ENCODE peak calls at places on chromosome 9, in five cellular contexts. One of them, this sample, is unnamed.

GRCh38 chr9:81132318-81132717 is 557.0 kb downstream of the TLE1 start:
- DNase-seq in HCT116: no peak
- DNase-seq in GM12878: no peak
- DNase-seq in K562: no peak
- DNase-seq in H1: no peak
- DNase-seq in this sample: no peak

GRCh38 chr9:116232425-116233159 is 79.0 kb downstream of the PAPPA start:
- DNase-seq in H1: no peak
- DNase-seq in HCT116: no peak
- DNase-seq in GM12878: no peak
- DNase-seq in K562: no peak
- DNase-seq in this sample: no peak

GRCh38 chr9:117344892-117345660 is 69.8 kb downstream of the ASTN2 start:
- DNase-seq in H1: no peak
- DNase-seq in K562: no peak
- DNase-seq in GM12878: no peak
- DNase-seq in HCT116: no peak
- DNase-seq in this sample: no peak

GRCh38 chr9:96350866-96351265 is 32.6 kb downstream of the SLC35D2 start:
- DNase-seq in K562: no peak
- DNase-seq in H1: no peak
- DNase-seq in HCT116: no peak
- DNase-seq in GM12878: no peak
- DNase-seq in this sample: peak; percentile 65

GRCh38 chr9:94545940-94546339 is 8.9 kb upstream of the PCAT7 start:
- DNase-seq in HCT116: no peak
- DNase-seq in H1: no peak
- DNase-seq in GM12878: no peak
- DNase-seq in K562: no peak
- DNase-seq in this sample: no peak

GRCh38 chr9:2116073-2116472 is 100.9 kb downstream of the SMARCA2 start:
- DNase-seq in GM12878: no peak
- DNase-seq in H1: no peak
- DNase-seq in K562: peak; percentile 7
- DNase-seq in HCT116: peak; percentile 12
- DNase-seq in this sample: peak; percentile 7

GRCh38 chr9:78668148-78668825 is 371.4 kb downstream of the PSAT1 start:
- DNase-seq in K562: no peak
- DNase-seq in GM12878: no peak
- DNase-seq in HCT116: peak; percentile 34
- DNase-seq in H1: no peak
- DNase-seq in this sample: no peak

GRCh38 chr9:131405429-131405828 is 11.5 kb downstream of the PRRC2B start:
- DNase-seq in HCT116: no peak
- DNase-seq in K562: peak; percentile 30
- DNase-seq in H1: peak; percentile 72
- DNase-seq in GM12878: no peak
- DNase-seq in this sample: no peak

GRCh38 chr9:34717996-34718614 is 8.2 kb upstream of the CCL21 start:
- DNase-seq in HCT116: no peak
- DNase-seq in GM12878: no peak
- DNase-seq in H1: no peak
- DNase-seq in K562: no peak
- DNase-seq in this sample: no peak

GRCh38 chr9:17905356-17906203 is 326.7 kb downstream of the SH3GL2 start:
- DNase-seq in K562: no peak
- DNase-seq in H1: no peak
- DNase-seq in GM12878: no peak
- DNase-seq in HCT116: no peak
- DNase-seq in this sample: no peak

GRCh38 chr9:131724678-131725077 is 15.2 kb downstream of the RAPGEF1 start:
- DNase-seq in HCT116: no peak
- DNase-seq in GM12878: no peak
- DNase-seq in H1: no peak
- DNase-seq in K562: no peak
- DNase-seq in this sample: no peak

GRCh38 chr9:131559416-131560000 is 14.2 kb downstream of the PRRT1B start:
- DNase-seq in H1: no peak
- DNase-seq in K562: no peak
- DNase-seq in GM12878: no peak
- DNase-seq in HCT116: no peak
- DNase-seq in this sample: no peak

GRCh38 chr9:95783426-95783975 is 92.0 kb upstream of the ERCC6L2 start:
- DNase-seq in HCT116: no peak
- DNase-seq in H1: no peak
- DNase-seq in GM12878: no peak
- DNase-seq in K562: no peak
- DNase-seq in this sample: peak; percentile 37

GRCh38 chr9:128495804-128496417 is 8.6 kb upstream of the GLE1 start:
- DNase-seq in GM12878: no peak
- DNase-seq in HCT116: peak; percentile 7
- DNase-seq in K562: no peak
- DNase-seq in H1: no peak
- DNase-seq in this sample: peak; percentile 70

GRCh38 chr9:19231126-19232035 is 888 bp downstream of the DENND4C start:
- DNase-seq in GM12878: no peak
- DNase-seq in K562: peak; percentile 7
- DNase-seq in H1: no peak
- DNase-seq in HCT116: no peak
- DNase-seq in this sample: no peak

GRCh38 chr9:76866689-76867088 is 39.2 kb downstream of the PRUNE2 start:
- DNase-seq in K562: no peak
- DNase-seq in HCT116: no peak
- DNase-seq in H1: no peak
- DNase-seq in GM12878: no peak
- DNase-seq in this sample: no peak

GRCh38 chr9:88322906-88323566 is 65.2 kb upstream of the SPIN1 start:
- DNase-seq in HCT116: no peak
- DNase-seq in H1: no peak
- DNase-seq in GM12878: no peak
- DNase-seq in K562: no peak
- DNase-seq in this sample: no peak

GRCh38 chr9:18855636-18856035 is 177.4 kb downstream of the SAXO1 start:
- DNase-seq in GM12878: no peak
- DNase-seq in HCT116: no peak
- DNase-seq in K562: no peak
- DNase-seq in H1: no peak
- DNase-seq in this sample: no peak

GRCh38 chr9:110748251-110748893 is 79.8 kb downstream of the MUSK start:
- DNase-seq in K562: no peak
- DNase-seq in HCT116: no peak
- DNase-seq in H1: no peak
- DNase-seq in GM12878: no peak
- DNase-seq in this sample: no peak

GRCh38 chr9:133649194-133649593 is 13.0 kb downstream of the DBH start:
- DNase-seq in GM12878: no peak
- DNase-seq in HCT116: no peak
- DNase-seq in H1: no peak
- DNase-seq in K562: no peak
- DNase-seq in this sample: no peak

GRCh38 chr9:92299116-92299515 is 5.6 kb upstream of the IARS1 start:
- DNase-seq in GM12878: peak; percentile 16
- DNase-seq in HCT116: no peak
- DNase-seq in K562: no peak
- DNase-seq in H1: no peak
- DNase-seq in this sample: no peak

GRCh38 chr9:127707766-127708165 is 978 bp downstream of the CFAP157 start:
- DNase-seq in HCT116: peak; percentile 43
- DNase-seq in K562: peak; percentile 34
- DNase-seq in H1: no peak
- DNase-seq in GM12878: no peak
- DNase-seq in this sample: peak; percentile 12

GRCh38 chr9:68552700-68553099 is 12.0 kb upstream of the TMEM252 start:
- DNase-seq in GM12878: no peak
- DNase-seq in HCT116: no peak
- DNase-seq in K562: no peak
- DNase-seq in H1: no peak
- DNase-seq in this sample: no peak

GRCh38 chr9:33852216-33852826 is 35.4 kb downstream of the UBE2R2 start:
- DNase-seq in HCT116: peak; percentile 43
- DNase-seq in K562: no peak
- DNase-seq in H1: peak; percentile 5
- DNase-seq in GM12878: no peak
- DNase-seq in this sample: peak; percentile 56

GRCh38 chr9:79222483-79222882 is 349.3 kb upstream of the TLE4 start:
- DNase-seq in GM12878: no peak
- DNase-seq in HCT116: no peak
- DNase-seq in H1: no peak
- DNase-seq in K562: no peak
- DNase-seq in this sample: no peak

GRCh38 chr9:111661802-111662491 is 542 bp downstream of the GNG10 start:
- DNase-seq in GM12878: no peak
- DNase-seq in HCT116: no peak
- DNase-seq in K562: peak; percentile 68
- DNase-seq in H1: no peak
- DNase-seq in this sample: no peak

GRCh38 chr9:107905313-107906027 is 415.9 kb upstream of the KLF4 start:
- DNase-seq in HCT116: no peak
- DNase-seq in H1: no peak
- DNase-seq in K562: no peak
- DNase-seq in GM12878: no peak
- DNase-seq in this sample: no peak

GRCh38 chr9:103755986-103756385 is 338.1 kb upstream of the SMC2 start:
- DNase-seq in K562: no peak
- DNase-seq in HCT116: no peak
- DNase-seq in H1: no peak
- DNase-seq in GM12878: no peak
- DNase-seq in this sample: no peak

GRCh38 chr9:35001803-35002502 is 12.4 kb downstream of the DNAJB5 start:
- DNase-seq in K562: peak; percentile 3
- DNase-seq in H1: no peak
- DNase-seq in GM12878: no peak
- DNase-seq in HCT116: no peak
- DNase-seq in this sample: no peak

GRCh38 chr9:107707419-107707837 is 217.9 kb upstream of the KLF4 start:
- DNase-seq in HCT116: no peak
- DNase-seq in H1: no peak
- DNase-seq in K562: no peak
- DNase-seq in GM12878: no peak
- DNase-seq in this sample: no peak

GRCh38 chr9:112925058-112925641 is 34.5 kb upstream of the SLC46A2 start:
- DNase-seq in H1: no peak
- DNase-seq in GM12878: no peak
- DNase-seq in K562: peak; percentile 27
- DNase-seq in HCT116: peak; percentile 39
- DNase-seq in this sample: peak; percentile 45
- TF ChIP-seq MAX in H1: no peak
- TF ChIP-seq MAX in GM12878: no peak
- TF ChIP-seq MAX in K562: no peak
- TF ChIP-seq MAX in HCT116: no peak
- TF ChIP-seq MAX in this sample: no peak

DNA sequence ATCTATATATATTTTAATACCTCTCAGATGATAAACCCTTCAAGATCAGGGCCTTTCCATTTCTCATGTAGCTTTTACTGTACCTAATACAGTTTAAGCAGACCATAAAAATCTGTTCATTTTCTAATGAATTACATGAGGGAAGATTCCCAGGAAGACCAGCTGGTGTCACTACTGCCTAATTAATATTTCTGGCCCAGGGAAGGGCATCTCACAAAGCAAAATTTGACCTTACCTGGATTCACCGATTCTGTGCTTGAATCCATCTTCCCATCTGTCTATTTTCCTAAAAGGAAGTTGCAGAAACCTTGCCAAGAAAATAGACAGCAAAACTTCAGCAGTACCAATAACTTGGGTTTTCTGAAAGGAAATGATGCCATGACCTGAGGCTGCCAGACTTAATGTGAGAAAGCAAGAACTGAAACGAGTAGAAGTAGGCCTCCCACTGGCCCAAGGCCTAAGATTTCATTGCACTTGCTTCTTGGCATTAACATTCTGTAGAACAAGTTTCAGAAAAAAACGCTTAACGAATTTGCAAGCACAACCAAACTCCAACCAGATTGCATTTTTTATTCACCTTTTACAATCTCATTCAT is 83.0 kb upstream of the GLIS3 start:
- DNase-seq in K562: no peak
- DNase-seq in H1: no peak
- DNase-seq in HCT116: peak; percentile 23
- DNase-seq in GM12878: peak; percentile 40
- DNase-seq in this sample: no peak
- TF ChIP-seq ZNF274 in K562: no peak
- TF ChIP-seq ZNF274 in H1: no peak
- TF ChIP-seq ZNF274 in HCT116: no peak
- TF ChIP-seq ZNF274 in GM12878: no peak
- TF ChIP-seq ZNF274 in this sample: no peak

GRCh38 chr9:72687331-72687730 is 165.9 kb downstream of the TMC1 start:
- DNase-seq in K562: no peak
- DNase-seq in GM12878: no peak
- DNase-seq in H1: no peak
- DNase-seq in HCT116: no peak
- DNase-seq in this sample: no peak
- TF ChIP-seq ATF3 in K562: no peak
- TF ChIP-seq ATF3 in GM12878: no peak
- TF ChIP-seq ATF3 in H1: no peak
- TF ChIP-seq ATF3 in HCT116: no peak
- TF ChIP-seq ATF3 in this sample: no peak

GRCh38 chr9:129826344-129826743 is 2.4 kb upstream of the TOR1A start:
- DNase-seq in K562: no peak
- DNase-seq in HCT116: no peak
- DNase-seq in H1: no peak
- DNase-seq in GM12878: no peak
- DNase-seq in this sample: no peak
- TF ChIP-seq MAX in K562: peak; percentile 37
- TF ChIP-seq MAX in HCT116: no peak
- TF ChIP-seq MAX in H1: no peak
- TF ChIP-seq MAX in GM12878: no peak
- TF ChIP-seq MAX in this sample: no peak

DNA sequence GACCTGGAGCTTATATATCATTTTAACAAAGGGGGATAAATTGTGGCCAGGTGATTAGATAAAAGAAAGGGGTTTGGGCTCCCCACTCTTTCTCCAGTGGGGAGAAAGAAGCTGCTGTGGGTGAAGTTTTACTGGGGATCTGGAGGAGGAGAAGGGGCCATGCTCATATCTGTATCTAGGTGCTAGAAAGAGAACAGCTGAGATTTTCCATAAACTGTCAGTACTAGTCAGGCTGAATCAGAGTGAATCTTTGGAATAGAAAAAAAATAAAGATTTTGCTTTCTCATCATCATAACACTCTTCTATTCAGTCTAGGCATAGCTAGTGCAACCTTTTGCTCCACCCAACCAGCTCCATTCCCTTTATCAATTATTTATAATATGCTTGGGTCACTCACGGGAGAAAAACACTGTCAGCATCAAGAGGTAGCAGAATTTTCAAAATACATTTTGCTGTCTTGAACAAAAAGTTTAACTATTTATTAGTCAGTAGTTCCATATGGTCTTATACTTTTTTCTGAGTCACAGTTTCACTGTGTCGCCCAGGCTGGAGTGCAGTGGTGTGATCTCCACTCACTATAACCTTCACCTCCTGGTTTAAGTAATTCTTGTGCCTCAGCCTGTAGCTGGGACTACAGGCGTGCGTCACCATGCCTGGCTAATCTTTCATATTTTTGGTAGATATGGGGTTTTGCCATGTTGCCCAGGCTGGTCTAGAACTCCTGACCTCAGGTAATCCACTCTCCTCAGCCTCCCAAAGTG is 21.3 kb upstream of the ERMP1 start:
- DNase-seq in GM12878: no peak
- DNase-seq in HCT116: no peak
- DNase-seq in K562: no peak
- DNase-seq in H1: no peak
- DNase-seq in this sample: no peak
- TF ChIP-seq ZNF274 in GM12878: no peak
- TF ChIP-seq ZNF274 in HCT116: no peak
- TF ChIP-seq ZNF274 in K562: no peak
- TF ChIP-seq ZNF274 in H1: no peak
- TF ChIP-seq ZNF274 in this sample: no peak